ENCODE peak calls at places on chromosomes 5 and 9, in nine cellular contexts. One of them, this sample, is unnamed.

GRCh38 chr9:135752281-135753204 is 50.6 kb downstream of the KCNT1 start:
- DNase-seq in endothelial cell of umbilical vein: no peak
- DNase-seq in Calu3: no peak
- DNase-seq in AG10803: no peak
- DNase-seq in fibroblast of mammary gland: no peak
- DNase-seq in mucosa of descending colon: no peak
- DNase-seq in fibroblast of the aortic adventitia: no peak
- DNase-seq in fibroblast of lung: no peak
- DNase-seq in left ventricle myocardium inferior: no peak
- DNase-seq in this sample: no peak

GRCh38 chr5:113520429-113520828 is 6.9 kb downstream of the YTHDC2 start:
- DNase-seq in left ventricle myocardium inferior: no peak
- DNase-seq in endothelial cell of umbilical vein: no peak
- DNase-seq in fibroblast of the aortic adventitia: peak; percentile 37
- DNase-seq in fibroblast of mammary gland: peak; percentile 80
- DNase-seq in AG10803: peak; percentile 46
- DNase-seq in Calu3: no peak
- DNase-seq in fibroblast of lung: peak; percentile 74
- DNase-seq in mucosa of descending colon: no peak
- DNase-seq in this sample: no peak

GRCh38 chr9:123423036-123423640 is 67.1 kb downstream of the CRB2 start:
- DNase-seq in AG10803: no peak
- DNase-seq in mucosa of descending colon: no peak
- DNase-seq in fibroblast of the aortic adventitia: no peak
- DNase-seq in left ventricle myocardium inferior: no peak
- DNase-seq in fibroblast of mammary gland: no peak
- DNase-seq in Calu3: no peak
- DNase-seq in endothelial cell of umbilical vein: no peak
- DNase-seq in fibroblast of lung: no peak
- DNase-seq in this sample: no peak

GRCh38 chr5:74798977-74799911 is 32.2 kb downstream of the NSA2 start:
- DNase-seq in AG10803: no peak
- DNase-seq in mucosa of descending colon: no peak
- DNase-seq in fibroblast of lung: peak; percentile 46
- DNase-seq in fibroblast of the aortic adventitia: no peak
- DNase-seq in endothelial cell of umbilical vein: no peak
- DNase-seq in Calu3: no peak
- DNase-seq in fibroblast of mammary gland: peak; percentile 26
- DNase-seq in left ventricle myocardium inferior: no peak
- DNase-seq in this sample: no peak

GRCh38 chr9:91360551-91361293 is 996 bp downstream of the AUH start:
- DNase-seq in fibroblast of lung: no peak
- DNase-seq in endothelial cell of umbilical vein: peak; percentile 45
- DNase-seq in fibroblast of the aortic adventitia: peak; percentile 19
- DNase-seq in Calu3: no peak
- DNase-seq in left ventricle myocardium inferior: no peak
- DNase-seq in AG10803: no peak
- DNase-seq in fibroblast of mammary gland: peak; percentile 7
- DNase-seq in mucosa of descending colon: no peak
- DNase-seq in this sample: no peak

GRCh38 chr9:112751059-112751795 is 667 bp downstream of the SNX30 start:
- DNase-seq in fibroblast of mammary gland: peak; percentile 72
- DNase-seq in endothelial cell of umbilical vein: peak; percentile 56
- DNase-seq in left ventricle myocardium inferior: peak; percentile 33
- DNase-seq in mucosa of descending colon: peak; percentile 75
- DNase-seq in AG10803: peak; percentile 49
- DNase-seq in Calu3: peak; percentile 32
- DNase-seq in fibroblast of the aortic adventitia: peak; percentile 58
- DNase-seq in fibroblast of lung: peak; percentile 89
- DNase-seq in this sample: peak; percentile 56

GRCh38 chr9:75090579-75090978 is 2.3 kb downstream of the OSTF1 start:
- DNase-seq in left ventricle myocardium inferior: no peak
- DNase-seq in fibroblast of mammary gland: no peak
- DNase-seq in fibroblast of the aortic adventitia: no peak
- DNase-seq in endothelial cell of umbilical vein: no peak
- DNase-seq in Calu3: no peak
- DNase-seq in mucosa of descending colon: no peak
- DNase-seq in AG10803: no peak
- DNase-seq in fibroblast of lung: no peak
- DNase-seq in this sample: no peak

GRCh38 chr5:72428664-72429063 is 78.5 kb downstream of the ZNF366 start:
- DNase-seq in endothelial cell of umbilical vein: no peak
- DNase-seq in mucosa of descending colon: no peak
- DNase-seq in left ventricle myocardium inferior: no peak
- DNase-seq in fibroblast of the aortic adventitia: no peak
- DNase-seq in fibroblast of lung: no peak
- DNase-seq in Calu3: no peak
- DNase-seq in AG10803: no peak
- DNase-seq in fibroblast of mammary gland: no peak
- DNase-seq in this sample: no peak

GRCh38 chr9:125807065-125807464 is 59.9 kb downstream of the PBX3 start:
- DNase-seq in fibroblast of the aortic adventitia: peak; percentile 57
- DNase-seq in endothelial cell of umbilical vein: no peak
- DNase-seq in Calu3: no peak
- DNase-seq in mucosa of descending colon: no peak
- DNase-seq in fibroblast of lung: peak; percentile 67
- DNase-seq in fibroblast of mammary gland: peak; percentile 61
- DNase-seq in left ventricle myocardium inferior: no peak
- DNase-seq in AG10803: peak; percentile 73
- DNase-seq in this sample: no peak

GRCh38 chr9:88532320-88532719 is 2.7 kb upstream of the NXNL2 start:
- DNase-seq in fibroblast of lung: peak; percentile 68
- DNase-seq in fibroblast of mammary gland: peak; percentile 58
- DNase-seq in endothelial cell of umbilical vein: peak; percentile 21
- DNase-seq in mucosa of descending colon: no peak
- DNase-seq in Calu3: no peak
- DNase-seq in AG10803: peak; percentile 49
- DNase-seq in left ventricle myocardium inferior: peak; percentile 26
- DNase-seq in fibroblast of the aortic adventitia: peak; percentile 59
- DNase-seq in this sample: no peak

GRCh38 chr9:37899041-37899440 is 4.9 kb downstream of the SLC25A51 start:
- DNase-seq in Calu3: no peak
- DNase-seq in endothelial cell of umbilical vein: no peak
- DNase-seq in left ventricle myocardium inferior: no peak
- DNase-seq in fibroblast of mammary gland: peak; percentile 23
- DNase-seq in fibroblast of the aortic adventitia: peak; percentile 72
- DNase-seq in mucosa of descending colon: no peak
- DNase-seq in AG10803: peak; percentile 66
- DNase-seq in fibroblast of lung: peak; percentile 33
- DNase-seq in this sample: no peak

GRCh38 chr9:77766587-77766986 is 118.5 kb upstream of the GNA14 start:
- DNase-seq in Calu3: no peak
- DNase-seq in left ventricle myocardium inferior: no peak
- DNase-seq in AG10803: no peak
- DNase-seq in mucosa of descending colon: no peak
- DNase-seq in fibroblast of mammary gland: no peak
- DNase-seq in fibroblast of lung: no peak
- DNase-seq in fibroblast of the aortic adventitia: no peak
- DNase-seq in endothelial cell of umbilical vein: no peak
- DNase-seq in this sample: no peak

GRCh38 chr9:77763566-77763965 is 115.4 kb upstream of the GNA14 start:
- DNase-seq in Calu3: no peak
- DNase-seq in mucosa of descending colon: no peak
- DNase-seq in left ventricle myocardium inferior: no peak
- DNase-seq in fibroblast of lung: no peak
- DNase-seq in endothelial cell of umbilical vein: no peak
- DNase-seq in fibroblast of the aortic adventitia: no peak
- DNase-seq in fibroblast of mammary gland: no peak
- DNase-seq in AG10803: no peak
- DNase-seq in this sample: no peak

GRCh38 chr9:77765781-77766259 is 117.7 kb upstream of the GNA14 start:
- DNase-seq in fibroblast of mammary gland: no peak
- DNase-seq in Calu3: no peak
- DNase-seq in fibroblast of the aortic adventitia: no peak
- DNase-seq in AG10803: no peak
- DNase-seq in endothelial cell of umbilical vein: no peak
- DNase-seq in left ventricle myocardium inferior: no peak
- DNase-seq in fibroblast of lung: no peak
- DNase-seq in mucosa of descending colon: no peak
- DNase-seq in this sample: no peak

GRCh38 chr9:77769246-77769645 is 121.1 kb upstream of the GNA14 start:
- DNase-seq in left ventricle myocardium inferior: no peak
- DNase-seq in fibroblast of mammary gland: no peak
- DNase-seq in fibroblast of lung: no peak
- DNase-seq in Calu3: no peak
- DNase-seq in mucosa of descending colon: no peak
- DNase-seq in fibroblast of the aortic adventitia: no peak
- DNase-seq in AG10803: no peak
- DNase-seq in endothelial cell of umbilical vein: peak; percentile 80
- DNase-seq in this sample: no peak

GRCh38 chr9:77764894-77765780 is 117.0 kb upstream of the GNA14 start:
- DNase-seq in left ventricle myocardium inferior: no peak
- DNase-seq in fibroblast of lung: peak; percentile 65
- DNase-seq in Calu3: peak; percentile 3
- DNase-seq in mucosa of descending colon: no peak
- DNase-seq in AG10803: peak; percentile 77
- DNase-seq in endothelial cell of umbilical vein: peak; percentile 58
- DNase-seq in fibroblast of mammary gland: peak; percentile 79
- DNase-seq in fibroblast of the aortic adventitia: peak; percentile 84
- DNase-seq in this sample: no peak
- TF ChIP-seq CTCF in left ventricle myocardium inferior: peak; percentile 49
- TF ChIP-seq CTCF in fibroblast of lung: peak; percentile 75
- TF ChIP-seq CTCF in Calu3: no peak
- TF ChIP-seq CTCF in mucosa of descending colon: no peak
- TF ChIP-seq CTCF in AG10803: peak; percentile 79
- TF ChIP-seq CTCF in endothelial cell of umbilical vein: peak; percentile 35
- TF ChIP-seq CTCF in fibroblast of mammary gland: peak; percentile 71
- TF ChIP-seq CTCF in fibroblast of the aortic adventitia: peak; percentile 73
- TF ChIP-seq CTCF in this sample: no peak

DNA sequence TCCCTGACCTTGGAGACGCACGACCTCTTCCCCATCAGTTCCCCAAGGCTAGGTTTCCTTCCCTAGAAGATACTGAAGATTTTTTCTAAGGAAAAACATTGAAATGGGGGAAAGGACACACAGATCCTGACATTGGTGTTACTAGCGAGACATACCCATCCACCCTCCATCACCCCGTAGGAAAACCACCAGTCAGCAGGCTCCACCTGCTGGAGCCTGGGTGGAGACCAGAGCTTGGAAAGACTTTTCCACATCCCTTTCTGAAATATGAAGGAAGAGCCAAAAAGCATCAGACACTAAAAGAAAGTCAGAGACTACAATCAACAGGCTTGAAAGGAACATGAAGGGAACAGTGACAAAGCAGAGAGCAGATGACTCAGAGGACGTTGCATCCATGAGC is 638.0 kb downstream of the IRX1 start:
- DNase-seq in left ventricle myocardium inferior: no peak
- DNase-seq in fibroblast of the aortic adventitia: no peak
- DNase-seq in endothelial cell of umbilical vein: no peak
- DNase-seq in fibroblast of lung: no peak
- DNase-seq in fibroblast of mammary gland: no peak
- DNase-seq in mucosa of descending colon: no peak
- DNase-seq in AG10803: no peak
- DNase-seq in Calu3: no peak
- DNase-seq in this sample: no peak
- TF ChIP-seq CTCF in left ventricle myocardium inferior: peak; percentile 52
- TF ChIP-seq CTCF in fibroblast of the aortic adventitia: no peak
- TF ChIP-seq CTCF in endothelial cell of umbilical vein: no peak
- TF ChIP-seq CTCF in fibroblast of lung: no peak
- TF ChIP-seq CTCF in fibroblast of mammary gland: no peak
- TF ChIP-seq CTCF in mucosa of descending colon: no peak
- TF ChIP-seq CTCF in AG10803: no peak
- TF ChIP-seq CTCF in Calu3: no peak
- TF ChIP-seq CTCF in this sample: no peak

DNA sequence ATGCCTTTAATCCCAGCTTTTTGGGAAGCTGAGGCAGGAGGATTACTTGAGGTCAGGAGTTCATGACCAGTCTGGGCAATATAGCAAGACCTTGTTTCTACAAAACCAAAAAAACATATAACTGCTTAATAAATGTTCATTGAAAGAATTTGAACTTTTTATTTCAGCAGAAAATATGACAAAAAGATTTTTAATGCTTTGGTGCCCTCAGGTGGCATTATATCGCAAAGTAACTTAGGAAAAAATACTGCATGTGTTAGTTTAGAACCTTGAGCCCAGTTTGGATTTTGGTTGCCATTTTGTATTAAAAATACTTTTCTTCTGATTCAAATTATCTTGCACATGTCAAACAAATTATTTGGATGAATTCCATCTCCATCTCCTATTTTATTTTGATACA is 103.2 kb downstream of the GPBP1 start:
- DNase-seq in fibroblast of mammary gland: peak; percentile 41
- DNase-seq in fibroblast of lung: peak; percentile 15
- DNase-seq in Calu3: peak; percentile 15
- DNase-seq in AG10803: peak; percentile 23
- DNase-seq in mucosa of descending colon: no peak
- DNase-seq in fibroblast of the aortic adventitia: peak; percentile 69
- DNase-seq in endothelial cell of umbilical vein: peak; percentile 54
- DNase-seq in left ventricle myocardium inferior: no peak
- DNase-seq in this sample: no peak
- TF ChIP-seq CTCF in fibroblast of mammary gland: peak; percentile 35
- TF ChIP-seq CTCF in fibroblast of lung: peak; percentile 16
- TF ChIP-seq CTCF in Calu3: peak; percentile 24
- TF ChIP-seq CTCF in AG10803: peak; percentile 37
- TF ChIP-seq CTCF in mucosa of descending colon: no peak
- TF ChIP-seq CTCF in fibroblast of the aortic adventitia: peak; percentile 38
- TF ChIP-seq CTCF in endothelial cell of umbilical vein: peak; percentile 11
- TF ChIP-seq CTCF in left ventricle myocardium inferior: peak; percentile 40
- TF ChIP-seq CTCF in this sample: no peak

GRCh38 chr9:133727876-133728441 is 10.2 kb downstream of the SARDH start:
- DNase-seq in fibroblast of mammary gland: no peak
- DNase-seq in mucosa of descending colon: no peak
- DNase-seq in fibroblast of the aortic adventitia: no peak
- DNase-seq in AG10803: no peak
- DNase-seq in Calu3: no peak
- DNase-seq in endothelial cell of umbilical vein: no peak
- DNase-seq in left ventricle myocardium inferior: no peak
- DNase-seq in fibroblast of lung: no peak
- DNase-seq in this sample: no peak

GRCh38 chr9:133728856-133729645 is 9.1 kb downstream of the SARDH start:
- DNase-seq in fibroblast of mammary gland: no peak
- DNase-seq in left ventricle myocardium inferior: no peak
- DNase-seq in Calu3: no peak
- DNase-seq in AG10803: no peak
- DNase-seq in fibroblast of lung: no peak
- DNase-seq in endothelial cell of umbilical vein: no peak
- DNase-seq in fibroblast of the aortic adventitia: no peak
- DNase-seq in mucosa of descending colon: no peak
- DNase-seq in this sample: no peak

GRCh38 chr9:133731876-133732321 is 6.3 kb downstream of the SARDH start:
- DNase-seq in Calu3: no peak
- DNase-seq in left ventricle myocardium inferior: no peak
- DNase-seq in AG10803: peak; percentile 25
- DNase-seq in fibroblast of mammary gland: peak; percentile 50
- DNase-seq in mucosa of descending colon: no peak
- DNase-seq in fibroblast of lung: peak; percentile 28
- DNase-seq in endothelial cell of umbilical vein: peak; percentile 21
- DNase-seq in fibroblast of the aortic adventitia: peak; percentile 21
- DNase-seq in this sample: no peak

GRCh38 chr9:133730994-133731715 is 7.0 kb downstream of the SARDH start:
- DNase-seq in AG10803: no peak
- DNase-seq in left ventricle myocardium inferior: no peak
- DNase-seq in fibroblast of mammary gland: no peak
- DNase-seq in fibroblast of lung: no peak
- DNase-seq in Calu3: no peak
- DNase-seq in endothelial cell of umbilical vein: no peak
- DNase-seq in mucosa of descending colon: no peak
- DNase-seq in fibroblast of the aortic adventitia: no peak
- DNase-seq in this sample: no peak

GRCh38 chr9:133729646-133730281 is 8.4 kb downstream of the SARDH start:
- DNase-seq in fibroblast of the aortic adventitia: no peak
- DNase-seq in endothelial cell of umbilical vein: no peak
- DNase-seq in AG10803: no peak
- DNase-seq in fibroblast of lung: no peak
- DNase-seq in mucosa of descending colon: no peak
- DNase-seq in left ventricle myocardium inferior: no peak
- DNase-seq in Calu3: no peak
- DNase-seq in fibroblast of mammary gland: no peak
- DNase-seq in this sample: no peak
- TF ChIP-seq CTCF in fibroblast of the aortic adventitia: no peak
- TF ChIP-seq CTCF in endothelial cell of umbilical vein: no peak
- TF ChIP-seq CTCF in AG10803: no peak
- TF ChIP-seq CTCF in fibroblast of lung: no peak
- TF ChIP-seq CTCF in mucosa of descending colon: no peak
- TF ChIP-seq CTCF in left ventricle myocardium inferior: no peak
- TF ChIP-seq CTCF in Calu3: no peak
- TF ChIP-seq CTCF in fibroblast of mammary gland: no peak
- TF ChIP-seq CTCF in this sample: no peak